ENCODE peak calls at places on chromosome 9, in six cellular contexts. One of them, this sample, is unnamed.

GRCh38 chr9:94065535-94065961 is 18.7 kb upstream of the PTPDC1 start:
- DNase-seq in activated CD4-positive, CD25-positive, alpha-beta regulatory T cell treated with anti-CD3 and anti-CD28 coated beads, Interleukin-2, amount 50 U/mL, for 16 hours: peak; percentile 66
- DNase-seq in skeletal muscle cell: peak; percentile 59
- DNase-seq in NCI-H510A treated with DMSO at 0.1 percent for 48 hours: peak; percentile 79
- DNase-seq in effector memory CD8-positive, alpha-beta T cell: peak; percentile 61
- DNase-seq in posterior cingulate gyrus: peak; percentile 91
- DNase-seq in this sample: peak; percentile 52

GRCh38 chr9:130437011-130437784 is 7.6 kb upstream of the ASS1 start:
- DNase-seq in skeletal muscle cell: no peak
- DNase-seq in effector memory CD8-positive, alpha-beta T cell: no peak
- DNase-seq in activated CD4-positive, CD25-positive, alpha-beta regulatory T cell treated with anti-CD3 and anti-CD28 coated beads, Interleukin-2, amount 50 U/mL, for 16 hours: no peak
- DNase-seq in posterior cingulate gyrus: peak; percentile 53
- DNase-seq in NCI-H510A treated with DMSO at 0.1 percent for 48 hours: no peak
- DNase-seq in this sample: no peak

GRCh38 chr9:134442486-134443168 is 116.4 kb downstream of the RXRA start:
- DNase-seq in posterior cingulate gyrus: no peak
- DNase-seq in activated CD4-positive, CD25-positive, alpha-beta regulatory T cell treated with anti-CD3 and anti-CD28 coated beads, Interleukin-2, amount 50 U/mL, for 16 hours: no peak
- DNase-seq in effector memory CD8-positive, alpha-beta T cell: no peak
- DNase-seq in skeletal muscle cell: no peak
- DNase-seq in NCI-H510A treated with DMSO at 0.1 percent for 48 hours: no peak
- DNase-seq in this sample: peak; percentile 66

GRCh38 chr9:114761515-114761914 is 44.3 kb downstream of the TNFSF15 start:
- DNase-seq in NCI-H510A treated with DMSO at 0.1 percent for 48 hours: no peak
- DNase-seq in skeletal muscle cell: no peak
- DNase-seq in posterior cingulate gyrus: no peak
- DNase-seq in effector memory CD8-positive, alpha-beta T cell: no peak
- DNase-seq in activated CD4-positive, CD25-positive, alpha-beta regulatory T cell treated with anti-CD3 and anti-CD28 coated beads, Interleukin-2, amount 50 U/mL, for 16 hours: no peak
- DNase-seq in this sample: no peak

GRCh38 chr9:4866239-4866969 is 73.7 kb downstream of the RCL1 start:
- DNase-seq in activated CD4-positive, CD25-positive, alpha-beta regulatory T cell treated with anti-CD3 and anti-CD28 coated beads, Interleukin-2, amount 50 U/mL, for 16 hours: no peak
- DNase-seq in effector memory CD8-positive, alpha-beta T cell: no peak
- DNase-seq in posterior cingulate gyrus: no peak
- DNase-seq in NCI-H510A treated with DMSO at 0.1 percent for 48 hours: no peak
- DNase-seq in skeletal muscle cell: no peak
- DNase-seq in this sample: no peak

GRCh38 chr9:73969936-73970335 is 527.2 kb upstream of the RORB start:
- DNase-seq in NCI-H510A treated with DMSO at 0.1 percent for 48 hours: no peak
- DNase-seq in activated CD4-positive, CD25-positive, alpha-beta regulatory T cell treated with anti-CD3 and anti-CD28 coated beads, Interleukin-2, amount 50 U/mL, for 16 hours: no peak
- DNase-seq in posterior cingulate gyrus: no peak
- DNase-seq in effector memory CD8-positive, alpha-beta T cell: no peak
- DNase-seq in skeletal muscle cell: no peak
- DNase-seq in this sample: no peak

GRCh38 chr9:85741112-85741874 is 461 bp downstream of the AGTPBP1 start:
- DNase-seq in skeletal muscle cell: no peak
- DNase-seq in effector memory CD8-positive, alpha-beta T cell: peak; percentile 64
- DNase-seq in NCI-H510A treated with DMSO at 0.1 percent for 48 hours: peak; percentile 37
- DNase-seq in posterior cingulate gyrus: peak; percentile 84
- DNase-seq in activated CD4-positive, CD25-positive, alpha-beta regulatory T cell treated with anti-CD3 and anti-CD28 coated beads, Interleukin-2, amount 50 U/mL, for 16 hours: peak; percentile 24
- DNase-seq in this sample: peak; percentile 93

GRCh38 chr9:108812388-108812787 is 43.4 kb downstream of the ACTL7B start:
- DNase-seq in skeletal muscle cell: no peak
- DNase-seq in posterior cingulate gyrus: no peak
- DNase-seq in effector memory CD8-positive, alpha-beta T cell: no peak
- DNase-seq in NCI-H510A treated with DMSO at 0.1 percent for 48 hours: no peak
- DNase-seq in activated CD4-positive, CD25-positive, alpha-beta regulatory T cell treated with anti-CD3 and anti-CD28 coated beads, Interleukin-2, amount 50 U/mL, for 16 hours: no peak
- DNase-seq in this sample: no peak